ENCODE peak calls at places on chromosomes 6 and 20, in seven cellular contexts. Q, L, F, K, R, Y and E are unnamed samples.

GRCh38 chr20:51462566-51463276 is 79.8 kb downstream of the NFATC2 start:
- DNase-seq in K (no peak), L (peak; percentile 70), R (peak; percentile 88), Q (no peak), F (peak; percentile 62), Y (peak; percentile 56), E (no peak)

GRCh38 chr6:35073766-35074471 is 67.2 kb downstream of the TCP11 start:
- DNase-seq in L (no peak), F (no peak), R (peak; percentile 57), Y (no peak), K (no peak), Q (no peak), E (no peak)

GRCh38 chr6:129314575-129314974 is 395.4 kb downstream of the ARHGAP18 start:
- DNase-seq in Q (no peak), R (no peak), L (no peak), K (no peak), F (no peak), Y (no peak), E (no peak)

GRCh38 chr6:79546186-79546585 is 9.0 kb upstream of the LCA5 start:
- DNase-seq in L (peak; percentile 77), Y (peak; percentile 63), K (no peak), F (no peak), R (no peak), Q (no peak), E (no peak)

GRCh38 chr6:50818673-50819072 is at the start of gene TFAP2B:
- DNase-seq in Y (no peak), K (no peak), F (no peak), R (no peak), Q (no peak), L (no peak), E (no peak)

GRCh38 chr20:4150095-4150492 is 134.7 kb upstream of the RNF24 start:
- DNase-seq in F (peak; percentile 28), Q (peak; percentile 8), R (peak; percentile 61), K (no peak), Y (peak; percentile 69), L (peak; percentile 69), E (no peak)

GRCh38 chr6:71194730-71195129 is 93.9 kb upstream of the OGFRL1 start:
- DNase-seq in Q (no peak), F (peak; percentile 4), L (peak; percentile 85), K (no peak), Y (peak; percentile 48), R (no peak), E (no peak)

GRCh38 chr20:19817017-19817416 is 59.0 kb downstream of the RIN2 start:
- DNase-seq in Q (no peak), L (peak; percentile 95), R (no peak), F (peak; percentile 95), K (no peak), Y (peak; percentile 93), E (no peak)

GRCh38 chr6:54267798-54268197 is 40.4 kb upstream of the TINAG start:
- DNase-seq in Q (no peak), F (peak; percentile 72), K (peak; percentile 30), L (peak; percentile 42), R (no peak), Y (peak; percentile 57), E (peak; percentile 59)

GRCh38 chr6:5996701-5997419 is 9.9 kb downstream of the NRN1 start:
- DNase-seq in K (peak; percentile 47), Y (no peak), L (no peak), F (peak; percentile 34), R (no peak), Q (no peak), E (peak; percentile 84)

GRCh38 chr6:84908304-84908904 is 144.0 kb upstream of the TBX18 start:
- DNase-seq in L (no peak), F (no peak), R (no peak), K (no peak), Y (no peak), Q (no peak), E (no peak)

GRCh38 chr6:159969921-159970320 is 1.0 kb downstream of the IGF2R start:
- DNase-seq in F (peak; percentile 79), L (peak; percentile 73), R (no peak), K (peak; percentile 49), Y (peak; percentile 94), Q (peak; percentile 63), E (peak; percentile 67)

GRCh38 chr20:50774515-50774914 is 20.3 kb upstream of the BCAS4 start:
- DNase-seq in R (peak; percentile 2), K (no peak), Y (no peak), Q (no peak), L (no peak), F (no peak), E (no peak)

GRCh38 chr6:5645903-5646302 is 360.8 kb downstream of the NRN1 start:
- DNase-seq in K (no peak), Q (no peak), F (no peak), Y (no peak), R (no peak), L (no peak), E (no peak)

GRCh38 chr6:163405412-163406309 is 8.9 kb upstream of the QKI start:
- DNase-seq in L (peak; percentile 30), Y (peak; percentile 25), K (no peak), R (no peak), Q (peak; percentile 78), F (no peak), E (no peak)

GRCh38 chr6:18585032-18585573 is 198.0 kb downstream of the RNF144B start:
- DNase-seq in Y (peak; percentile 91), L (peak; percentile 90), K (no peak), F (peak; percentile 89), R (no peak), Q (peak; percentile 22), E (no peak)

GRCh38 chr6:41705996-41706835 is 29.2 kb downstream of the TFEB start:
- DNase-seq in Q (peak; percentile 64), R (peak; percentile 94), L (peak; percentile 74), K (no peak), F (peak; percentile 56), Y (peak; percentile 61), E (peak; percentile 92)

GRCh38 chr6:144063744-144064401 is 31.5 kb downstream of the SF3B5 start:
- DNase-seq in Q (peak; percentile 93), R (peak; percentile 93), K (peak; percentile 53), F (peak; percentile 7), L (peak; percentile 19), Y (peak; percentile 56), E (peak; percentile 93)

GRCh38 chr6:144063246-144063743 is 32.1 kb downstream of the SF3B5 start:
- DNase-seq in Q (peak; percentile 20), Y (no peak), F (no peak), R (no peak), K (no peak), L (no peak), E (peak; percentile 77)

GRCh38 chr6:144064831-144065668 is 30.3 kb downstream of the SF3B5 start:
- DNase-seq in F (no peak), Y (peak; percentile 15), R (no peak), L (peak; percentile 1), K (no peak), Q (peak; percentile 38), E (peak; percentile 70)

GRCh38 chr6:144064402-144064830 is 31.0 kb downstream of the SF3B5 start:
- DNase-seq in F (no peak), Q (peak; percentile 49), K (no peak), R (peak; percentile 84), Y (no peak), L (no peak), E (peak; percentile 60)

GRCh38 chr6:144062757-144063156 is 32.6 kb downstream of the SF3B5 start:
- DNase-seq in R (no peak), Q (no peak), Y (no peak), L (no peak), K (no peak), F (no peak), E (no peak)
- H3K27me3 ChIP-seq in R (no peaks in the 10 kb centered on the region), Q (no peaks in the 10 kb centered on the region), Y (peaks cover 46% of the 10 kb centered on the region), L (peaks cover 53% of the 10 kb centered on the region), K (peaks cover 27% of the 10 kb centered on the region), F (peaks cover 31% of the 10 kb centered on the region), E (no peaks in the 10 kb centered on the region)

GRCh38 chr20:725491-725890 is 42.8 kb downstream of the SLC52A3 start:
- DNase-seq in Q (no peak), L (no peak), K (no peak), Y (no peak), F (no peak), R (peak; percentile 6), E (no peak)
- H3K27me3 ChIP-seq in Q (peaks cover 8% of the 10 kb centered on the region), L (peaks cover 18% of the 10 kb centered on the region), K (peaks cover 7% of the 10 kb centered on the region), Y (peaks cover 83% of the 10 kb centered on the region), F (peaks cover 32% of the 10 kb centered on the region), R (no peaks in the 10 kb centered on the region), E (no peaks in the 10 kb centered on the region)

GRCh38 chr20:63386491-63386890 is 25.3 kb upstream of the CHRNA4 start:
- DNase-seq in K (no peak), F (no peak), L (no peak), R (no peak), Y (no peak), Q (no peak), E (no peak)
- H3K27me3 ChIP-seq in K (no peaks in the 10 kb centered on the region), F (no peaks in the 10 kb centered on the region), L (no peaks in the 10 kb centered on the region), R (no peaks in the 10 kb centered on the region), Y (peaks cover 16% of the 10 kb centered on the region), Q (peaks cover 15% of the 10 kb centered on the region), E (no peaks in the 10 kb centered on the region)

DNA sequence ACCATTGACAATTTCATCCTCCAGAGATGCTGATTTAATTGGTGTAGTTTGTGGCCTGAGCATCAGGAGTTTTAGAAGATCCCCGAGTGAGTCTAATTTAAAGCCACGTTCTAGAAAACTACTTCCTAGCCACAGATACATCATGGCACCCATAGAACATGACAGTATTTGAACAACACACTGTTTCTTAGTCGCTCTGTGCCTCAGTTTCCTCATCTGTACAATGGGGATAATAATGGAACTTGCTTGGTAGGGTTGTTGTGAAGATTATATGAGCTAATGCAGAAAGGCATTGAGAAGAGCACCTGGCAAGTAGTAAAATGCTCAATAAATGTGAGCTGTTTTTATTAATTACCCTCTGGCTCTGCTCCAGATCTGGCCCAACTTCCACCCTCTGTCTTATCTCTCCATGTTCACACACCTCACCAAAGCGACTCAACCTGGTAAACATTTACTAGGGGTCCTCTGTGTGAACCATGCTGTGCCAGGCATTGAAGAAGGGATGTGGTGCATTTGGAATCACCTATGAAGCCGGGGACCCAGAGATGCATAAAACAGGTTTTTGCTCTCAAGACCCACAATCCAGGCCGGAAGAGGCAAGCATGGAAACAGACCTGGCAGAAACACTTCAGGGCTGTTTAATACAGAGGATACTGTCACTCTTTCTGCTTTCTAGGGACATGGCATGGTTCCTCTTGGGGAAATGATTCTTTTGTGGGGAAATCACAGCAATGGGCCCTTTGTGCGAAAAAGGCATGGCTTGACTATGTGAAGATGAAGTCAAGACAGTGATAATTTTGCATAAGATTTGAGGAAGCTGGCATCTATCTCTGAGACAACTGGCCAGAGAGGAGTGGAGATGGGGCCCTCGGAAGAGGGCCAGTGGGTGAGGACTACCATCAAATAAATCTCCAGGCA is 16.2 kb upstream of the MRPS18A start:
- DNase-seq in R (peak; percentile 4), F (no peak), L (no peak), Q (no peak), Y (no peak), K (no peak), E (no peak)
- H3K27me3 ChIP-seq in R (no peaks in the 10 kb centered on the region), F (no peaks in the 10 kb centered on the region), L (no peaks in the 10 kb centered on the region), Q (no peaks in the 10 kb centered on the region), Y (no peaks in the 10 kb centered on the region), K (peaks cover 32% of the 10 kb centered on the region), E (no peaks in the 10 kb centered on the region)

GRCh38 chr20:3071610-3072529 is at the start of gene OXT:
- DNase-seq in Y (no peak), L (peak; percentile 18), R (peak; percentile 85), F (no peak), Q (no peak), K (no peak), E (no peak)
- H3K27me3 ChIP-seq in Y (peaks cover 22% of the 10 kb centered on the region), L (peaks cover 10% of the 10 kb centered on the region), R (no peaks in the 10 kb centered on the region), F (peaks cover 7% of the 10 kb centered on the region), Q (no peaks in the 10 kb centered on the region), K (no peaks in the 10 kb centered on the region), E (no peaks in the 10 kb centered on the region)

GRCh38 chr20:31718952-31719643 is 3.6 kb downstream of the BCL2L1 start:
- DNase-seq in R (no peak), K (no peak), Y (no peak), F (no peak), L (no peak), Q (no peak), E (peak; percentile 41)
- H3K27me3 ChIP-seq in R (no peaks in the 10 kb centered on the region), K (no peaks in the 10 kb centered on the region), Y (no peaks in the 10 kb centered on the region), F (no peaks in the 10 kb centered on the region), L (no peaks in the 10 kb centered on the region), Q (no peaks in the 10 kb centered on the region), E (no peaks in the 10 kb centered on the region)